ENCODE peak calls at places on chromosomes 1 and 21, in ten cellular contexts. One of them, this sample, is unnamed.

GRCh38 chr1:21537932-21538630 is 28.9 kb downstream of the ALPL start:
- DNase-seq in adrenal gland: peak
- DNase-seq in T-helper 1 cell: no peak
- DNase-seq in stimulated activated CD4-positive, alpha-beta T cell treated with anti-CD3 and anti-CD28 coated beads, Interleukin-2, amount 100 ng/mL, for 48 hours: no peak
- DNase-seq in RPMI7951: no peak
- DNase-seq in activated CD4-positive, alpha-beta T cell treated with anti-CD3 and anti-CD28 coated beads, Interleukin-2, amount 50 U/mL, for 48 hours: no peak
- DNase-seq in CMK: no peak
- DNase-seq in T47D: no peak
- DNase-seq in cardiac septum: peak
- DNase-seq in NCI-H2029 treated with DMSO at 0.1 percent for 48 hours: no peak
- DNase-seq in this sample: no peak

GRCh38 chr21:46199436-46200373 is 15.4 kb upstream of the SPATC1L start:
- DNase-seq in adrenal gland: no peak
- DNase-seq in T-helper 1 cell: no peak
- DNase-seq in stimulated activated CD4-positive, alpha-beta T cell treated with anti-CD3 and anti-CD28 coated beads, Interleukin-2, amount 100 ng/mL, for 48 hours: no peak
- DNase-seq in RPMI7951: no peak
- DNase-seq in activated CD4-positive, alpha-beta T cell treated with anti-CD3 and anti-CD28 coated beads, Interleukin-2, amount 50 U/mL, for 48 hours: no peak
- DNase-seq in CMK: no peak
- DNase-seq in T47D: no peak
- DNase-seq in cardiac septum: no peak
- DNase-seq in NCI-H2029 treated with DMSO at 0.1 percent for 48 hours: no peak
- DNase-seq in this sample: no peak

GRCh38 chr1:180976958-180977357 is 45.7 kb downstream of the STX6 start:
- DNase-seq in adrenal gland: no peak
- DNase-seq in T-helper 1 cell: no peak
- DNase-seq in stimulated activated CD4-positive, alpha-beta T cell treated with anti-CD3 and anti-CD28 coated beads, Interleukin-2, amount 100 ng/mL, for 48 hours: no peak
- DNase-seq in RPMI7951: no peak
- DNase-seq in activated CD4-positive, alpha-beta T cell treated with anti-CD3 and anti-CD28 coated beads, Interleukin-2, amount 50 U/mL, for 48 hours: no peak
- DNase-seq in CMK: no peak
- DNase-seq in T47D: no peak
- DNase-seq in cardiac septum: no peak
- DNase-seq in NCI-H2029 treated with DMSO at 0.1 percent for 48 hours: no peak
- DNase-seq in this sample: no peak

GRCh38 chr1:224082146-224082545 is 31.8 kb upstream of the FBXO28 start:
- DNase-seq in adrenal gland: no peak
- DNase-seq in T-helper 1 cell: no peak
- DNase-seq in stimulated activated CD4-positive, alpha-beta T cell treated with anti-CD3 and anti-CD28 coated beads, Interleukin-2, amount 100 ng/mL, for 48 hours: no peak
- DNase-seq in RPMI7951: peak
- DNase-seq in activated CD4-positive, alpha-beta T cell treated with anti-CD3 and anti-CD28 coated beads, Interleukin-2, amount 50 U/mL, for 48 hours: no peak
- DNase-seq in CMK: no peak
- DNase-seq in T47D: no peak
- DNase-seq in cardiac septum: no peak
- DNase-seq in NCI-H2029 treated with DMSO at 0.1 percent for 48 hours: no peak
- DNase-seq in this sample: no peak

GRCh38 chr21:34962586-34963222 is 86.4 kb downstream of the RUNX1 start:
- DNase-seq in adrenal gland: no peak
- DNase-seq in T-helper 1 cell: no peak
- DNase-seq in stimulated activated CD4-positive, alpha-beta T cell treated with anti-CD3 and anti-CD28 coated beads, Interleukin-2, amount 100 ng/mL, for 48 hours: peak
- DNase-seq in RPMI7951: no peak
- DNase-seq in activated CD4-positive, alpha-beta T cell treated with anti-CD3 and anti-CD28 coated beads, Interleukin-2, amount 50 U/mL, for 48 hours: no peak
- DNase-seq in CMK: no peak
- DNase-seq in T47D: no peak
- DNase-seq in cardiac septum: no peak
- DNase-seq in NCI-H2029 treated with DMSO at 0.1 percent for 48 hours: no peak
- DNase-seq in this sample: no peak

GRCh38 chr1:110944806-110945205 is 18.9 kb downstream of the LRIF1 start:
- DNase-seq in adrenal gland: no peak
- DNase-seq in T-helper 1 cell: no peak
- DNase-seq in stimulated activated CD4-positive, alpha-beta T cell treated with anti-CD3 and anti-CD28 coated beads, Interleukin-2, amount 100 ng/mL, for 48 hours: no peak
- DNase-seq in RPMI7951: no peak
- DNase-seq in activated CD4-positive, alpha-beta T cell treated with anti-CD3 and anti-CD28 coated beads, Interleukin-2, amount 50 U/mL, for 48 hours: no peak
- DNase-seq in CMK: no peak
- DNase-seq in T47D: no peak
- DNase-seq in cardiac septum: no peak
- DNase-seq in NCI-H2029 treated with DMSO at 0.1 percent for 48 hours: no peak
- DNase-seq in this sample: no peak

GRCh38 chr1:1053682-1054081 is 20.4 kb downstream of the RNF223 start:
- DNase-seq in adrenal gland: no peak
- DNase-seq in T-helper 1 cell: no peak
- DNase-seq in stimulated activated CD4-positive, alpha-beta T cell treated with anti-CD3 and anti-CD28 coated beads, Interleukin-2, amount 100 ng/mL, for 48 hours: no peak
- DNase-seq in RPMI7951: no peak
- DNase-seq in activated CD4-positive, alpha-beta T cell treated with anti-CD3 and anti-CD28 coated beads, Interleukin-2, amount 50 U/mL, for 48 hours: no peak
- DNase-seq in CMK: no peak
- DNase-seq in T47D: no peak
- DNase-seq in cardiac septum: no peak
- DNase-seq in NCI-H2029 treated with DMSO at 0.1 percent for 48 hours: no peak
- DNase-seq in this sample: no peak

GRCh38 chr1:183349201-183349711 is 68.9 kb downstream of the NMNAT2 start:
- DNase-seq in adrenal gland: no peak
- DNase-seq in T-helper 1 cell: no peak
- DNase-seq in stimulated activated CD4-positive, alpha-beta T cell treated with anti-CD3 and anti-CD28 coated beads, Interleukin-2, amount 100 ng/mL, for 48 hours: no peak
- DNase-seq in RPMI7951: peak
- DNase-seq in activated CD4-positive, alpha-beta T cell treated with anti-CD3 and anti-CD28 coated beads, Interleukin-2, amount 50 U/mL, for 48 hours: no peak
- DNase-seq in CMK: no peak
- DNase-seq in T47D: peak
- DNase-seq in cardiac septum: no peak
- DNase-seq in NCI-H2029 treated with DMSO at 0.1 percent for 48 hours: no peak
- DNase-seq in this sample: no peak

GRCh38 chr21:34336756-34337391 is 26.9 kb upstream of the KCNE2 start:
- DNase-seq in adrenal gland: peak
- DNase-seq in T-helper 1 cell: no peak
- DNase-seq in stimulated activated CD4-positive, alpha-beta T cell treated with anti-CD3 and anti-CD28 coated beads, Interleukin-2, amount 100 ng/mL, for 48 hours: no peak
- DNase-seq in RPMI7951: no peak
- DNase-seq in activated CD4-positive, alpha-beta T cell treated with anti-CD3 and anti-CD28 coated beads, Interleukin-2, amount 50 U/mL, for 48 hours: no peak
- DNase-seq in CMK: no peak
- DNase-seq in T47D: no peak
- DNase-seq in cardiac septum: no peak
- DNase-seq in NCI-H2029 treated with DMSO at 0.1 percent for 48 hours: no peak
- DNase-seq in this sample: no peak

GRCh38 chr1:119410977-119411376 is 4.0 kb upstream of the HSD3B2 start:
- DNase-seq in adrenal gland: no peak
- DNase-seq in T-helper 1 cell: no peak
- DNase-seq in stimulated activated CD4-positive, alpha-beta T cell treated with anti-CD3 and anti-CD28 coated beads, Interleukin-2, amount 100 ng/mL, for 48 hours: no peak
- DNase-seq in RPMI7951: no peak
- DNase-seq in activated CD4-positive, alpha-beta T cell treated with anti-CD3 and anti-CD28 coated beads, Interleukin-2, amount 50 U/mL, for 48 hours: no peak
- DNase-seq in CMK: no peak
- DNase-seq in T47D: no peak
- DNase-seq in cardiac septum: no peak
- DNase-seq in NCI-H2029 treated with DMSO at 0.1 percent for 48 hours: no peak
- DNase-seq in this sample: no peak

GRCh38 chr1:165703648-165704047 is 5.3 kb upstream of the ALDH9A1 start:
- DNase-seq in adrenal gland: no peak
- DNase-seq in T-helper 1 cell: no peak
- DNase-seq in stimulated activated CD4-positive, alpha-beta T cell treated with anti-CD3 and anti-CD28 coated beads, Interleukin-2, amount 100 ng/mL, for 48 hours: no peak
- DNase-seq in RPMI7951: peak
- DNase-seq in activated CD4-positive, alpha-beta T cell treated with anti-CD3 and anti-CD28 coated beads, Interleukin-2, amount 50 U/mL, for 48 hours: no peak
- DNase-seq in CMK: no peak
- DNase-seq in T47D: no peak
- DNase-seq in cardiac septum: no peak
- DNase-seq in NCI-H2029 treated with DMSO at 0.1 percent for 48 hours: no peak
- DNase-seq in this sample: no peak

GRCh38 chr1:183804916-183805734 is at the start of gene RGL1:
- DNase-seq in adrenal gland: peak
- DNase-seq in T-helper 1 cell: peak
- DNase-seq in stimulated activated CD4-positive, alpha-beta T cell treated with anti-CD3 and anti-CD28 coated beads, Interleukin-2, amount 100 ng/mL, for 48 hours: peak
- DNase-seq in RPMI7951: peak
- DNase-seq in activated CD4-positive, alpha-beta T cell treated with anti-CD3 and anti-CD28 coated beads, Interleukin-2, amount 50 U/mL, for 48 hours: peak
- DNase-seq in CMK: peak
- DNase-seq in T47D: peak
- DNase-seq in cardiac septum: peak
- DNase-seq in NCI-H2029 treated with DMSO at 0.1 percent for 48 hours: peak
- DNase-seq in this sample: no peak

GRCh38 chr1:24857528-24858133 is 72.4 kb downstream of the RUNX3 start:
- DNase-seq in adrenal gland: no peak
- DNase-seq in T-helper 1 cell: no peak
- DNase-seq in stimulated activated CD4-positive, alpha-beta T cell treated with anti-CD3 and anti-CD28 coated beads, Interleukin-2, amount 100 ng/mL, for 48 hours: no peak
- DNase-seq in RPMI7951: no peak
- DNase-seq in activated CD4-positive, alpha-beta T cell treated with anti-CD3 and anti-CD28 coated beads, Interleukin-2, amount 50 U/mL, for 48 hours: no peak
- DNase-seq in CMK: no peak
- DNase-seq in T47D: peak
- DNase-seq in cardiac septum: no peak
- DNase-seq in NCI-H2029 treated with DMSO at 0.1 percent for 48 hours: no peak
- DNase-seq in this sample: no peak

GRCh38 chr21:44905016-44905724 is 15.5 kb downstream of the ITGB2 start:
- DNase-seq in adrenal gland: no peak
- DNase-seq in T-helper 1 cell: no peak
- DNase-seq in stimulated activated CD4-positive, alpha-beta T cell treated with anti-CD3 and anti-CD28 coated beads, Interleukin-2, amount 100 ng/mL, for 48 hours: no peak
- DNase-seq in RPMI7951: no peak
- DNase-seq in activated CD4-positive, alpha-beta T cell treated with anti-CD3 and anti-CD28 coated beads, Interleukin-2, amount 50 U/mL, for 48 hours: no peak
- DNase-seq in CMK: no peak
- DNase-seq in T47D: no peak
- DNase-seq in cardiac septum: no peak
- DNase-seq in NCI-H2029 treated with DMSO at 0.1 percent for 48 hours: no peak
- DNase-seq in this sample: no peak

GRCh38 chr1:87327362-87328120 is 1.1 kb upstream of the LMO4 start:
- DNase-seq in adrenal gland: no peak
- DNase-seq in T-helper 1 cell: no peak
- DNase-seq in stimulated activated CD4-positive, alpha-beta T cell treated with anti-CD3 and anti-CD28 coated beads, Interleukin-2, amount 100 ng/mL, for 48 hours: no peak
- DNase-seq in RPMI7951: peak
- DNase-seq in activated CD4-positive, alpha-beta T cell treated with anti-CD3 and anti-CD28 coated beads, Interleukin-2, amount 50 U/mL, for 48 hours: no peak
- DNase-seq in CMK: no peak
- DNase-seq in T47D: no peak
- DNase-seq in cardiac septum: no peak
- DNase-seq in NCI-H2029 treated with DMSO at 0.1 percent for 48 hours: no peak
- DNase-seq in this sample: no peak

GRCh38 chr1:78274814-78275213 is 216.0 kb upstream of the PTGFR start:
- DNase-seq in adrenal gland: no peak
- DNase-seq in T-helper 1 cell: no peak
- DNase-seq in stimulated activated CD4-positive, alpha-beta T cell treated with anti-CD3 and anti-CD28 coated beads, Interleukin-2, amount 100 ng/mL, for 48 hours: no peak
- DNase-seq in RPMI7951: peak
- DNase-seq in activated CD4-positive, alpha-beta T cell treated with anti-CD3 and anti-CD28 coated beads, Interleukin-2, amount 50 U/mL, for 48 hours: no peak
- DNase-seq in CMK: no peak
- DNase-seq in T47D: no peak
- DNase-seq in cardiac septum: no peak
- DNase-seq in NCI-H2029 treated with DMSO at 0.1 percent for 48 hours: no peak
- DNase-seq in this sample: no peak

GRCh38 chr1:221891708-221892107 is 149.8 kb upstream of the DUSP10 start:
- DNase-seq in adrenal gland: no peak
- DNase-seq in T-helper 1 cell: no peak
- DNase-seq in stimulated activated CD4-positive, alpha-beta T cell treated with anti-CD3 and anti-CD28 coated beads, Interleukin-2, amount 100 ng/mL, for 48 hours: no peak
- DNase-seq in RPMI7951: peak
- DNase-seq in activated CD4-positive, alpha-beta T cell treated with anti-CD3 and anti-CD28 coated beads, Interleukin-2, amount 50 U/mL, for 48 hours: no peak
- DNase-seq in CMK: no peak
- DNase-seq in T47D: no peak
- DNase-seq in cardiac septum: no peak
- DNase-seq in NCI-H2029 treated with DMSO at 0.1 percent for 48 hours: no peak
- DNase-seq in this sample: no peak

GRCh38 chr1:179080866-179081695 is 789 bp upstream of the TOR3A start:
- DNase-seq in adrenal gland: no peak
- DNase-seq in T-helper 1 cell: peak
- DNase-seq in stimulated activated CD4-positive, alpha-beta T cell treated with anti-CD3 and anti-CD28 coated beads, Interleukin-2, amount 100 ng/mL, for 48 hours: peak
- DNase-seq in RPMI7951: no peak
- DNase-seq in activated CD4-positive, alpha-beta T cell treated with anti-CD3 and anti-CD28 coated beads, Interleukin-2, amount 50 U/mL, for 48 hours: peak
- DNase-seq in CMK: no peak
- DNase-seq in T47D: peak
- DNase-seq in cardiac septum: no peak
- DNase-seq in NCI-H2029 treated with DMSO at 0.1 percent for 48 hours: no peak
- DNase-seq in this sample: no peak

GRCh38 chr1:228487336-228488106 is at the start of gene RNF187:
- DNase-seq in adrenal gland: peak
- DNase-seq in T-helper 1 cell: peak
- DNase-seq in stimulated activated CD4-positive, alpha-beta T cell treated with anti-CD3 and anti-CD28 coated beads, Interleukin-2, amount 100 ng/mL, for 48 hours: no peak
- DNase-seq in RPMI7951: peak
- DNase-seq in activated CD4-positive, alpha-beta T cell treated with anti-CD3 and anti-CD28 coated beads, Interleukin-2, amount 50 U/mL, for 48 hours: peak
- DNase-seq in CMK: peak
- DNase-seq in T47D: no peak
- DNase-seq in cardiac septum: peak
- DNase-seq in NCI-H2029 treated with DMSO at 0.1 percent for 48 hours: no peak
- DNase-seq in this sample: no peak

GRCh38 chr21:26806734-26807372 is 38.4 kb downstream of the ADAMTS1 start:
- DNase-seq in adrenal gland: no peak
- DNase-seq in T-helper 1 cell: peak
- DNase-seq in stimulated activated CD4-positive, alpha-beta T cell treated with anti-CD3 and anti-CD28 coated beads, Interleukin-2, amount 100 ng/mL, for 48 hours: no peak
- DNase-seq in RPMI7951: peak
- DNase-seq in activated CD4-positive, alpha-beta T cell treated with anti-CD3 and anti-CD28 coated beads, Interleukin-2, amount 50 U/mL, for 48 hours: no peak
- DNase-seq in CMK: no peak
- DNase-seq in T47D: no peak
- DNase-seq in cardiac septum: no peak
- DNase-seq in NCI-H2029 treated with DMSO at 0.1 percent for 48 hours: no peak
- DNase-seq in this sample: no peak

GRCh38 chr1:238811211-238811610 is 575.2 kb upstream of the CHRM3 start:
- DNase-seq in adrenal gland: no peak
- DNase-seq in T-helper 1 cell: no peak
- DNase-seq in stimulated activated CD4-positive, alpha-beta T cell treated with anti-CD3 and anti-CD28 coated beads, Interleukin-2, amount 100 ng/mL, for 48 hours: no peak
- DNase-seq in RPMI7951: peak
- DNase-seq in activated CD4-positive, alpha-beta T cell treated with anti-CD3 and anti-CD28 coated beads, Interleukin-2, amount 50 U/mL, for 48 hours: no peak
- DNase-seq in CMK: no peak
- DNase-seq in T47D: no peak
- DNase-seq in cardiac septum: no peak
- DNase-seq in NCI-H2029 treated with DMSO at 0.1 percent for 48 hours: no peak
- DNase-seq in this sample: no peak

GRCh38 chr1:33036051-33036525 is 595 bp downstream of the AK2 start:
- DNase-seq in adrenal gland: no peak
- DNase-seq in T-helper 1 cell: no peak
- DNase-seq in stimulated activated CD4-positive, alpha-beta T cell treated with anti-CD3 and anti-CD28 coated beads, Interleukin-2, amount 100 ng/mL, for 48 hours: no peak
- DNase-seq in RPMI7951: peak
- DNase-seq in activated CD4-positive, alpha-beta T cell treated with anti-CD3 and anti-CD28 coated beads, Interleukin-2, amount 50 U/mL, for 48 hours: peak
- DNase-seq in CMK: peak
- DNase-seq in T47D: peak
- DNase-seq in cardiac septum: no peak
- DNase-seq in NCI-H2029 treated with DMSO at 0.1 percent for 48 hours: no peak
- DNase-seq in this sample: no peak

GRCh38 chr1:198620951-198621824 is 17.7 kb upstream of the PTPRC start:
- DNase-seq in adrenal gland: no peak
- DNase-seq in T-helper 1 cell: peak
- DNase-seq in stimulated activated CD4-positive, alpha-beta T cell treated with anti-CD3 and anti-CD28 coated beads, Interleukin-2, amount 100 ng/mL, for 48 hours: no peak
- DNase-seq in RPMI7951: peak
- DNase-seq in activated CD4-positive, alpha-beta T cell treated with anti-CD3 and anti-CD28 coated beads, Interleukin-2, amount 50 U/mL, for 48 hours: peak
- DNase-seq in CMK: no peak
- DNase-seq in T47D: no peak
- DNase-seq in cardiac septum: peak
- DNase-seq in NCI-H2029 treated with DMSO at 0.1 percent for 48 hours: no peak
- DNase-seq in this sample: peak

GRCh38 chr1:107123741-107124140 is 17.1 kb upstream of the NTNG1 start:
- DNase-seq in adrenal gland: no peak
- DNase-seq in T-helper 1 cell: no peak
- DNase-seq in stimulated activated CD4-positive, alpha-beta T cell treated with anti-CD3 and anti-CD28 coated beads, Interleukin-2, amount 100 ng/mL, for 48 hours: no peak
- DNase-seq in RPMI7951: no peak
- DNase-seq in activated CD4-positive, alpha-beta T cell treated with anti-CD3 and anti-CD28 coated beads, Interleukin-2, amount 50 U/mL, for 48 hours: no peak
- DNase-seq in CMK: no peak
- DNase-seq in T47D: no peak
- DNase-seq in cardiac septum: no peak
- DNase-seq in NCI-H2029 treated with DMSO at 0.1 percent for 48 hours: no peak
- DNase-seq in this sample: no peak

GRCh38 chr1:60916178-60916577 is 166.2 kb upstream of the NFIA start:
- DNase-seq in adrenal gland: no peak
- DNase-seq in T-helper 1 cell: no peak
- DNase-seq in stimulated activated CD4-positive, alpha-beta T cell treated with anti-CD3 and anti-CD28 coated beads, Interleukin-2, amount 100 ng/mL, for 48 hours: no peak
- DNase-seq in RPMI7951: no peak
- DNase-seq in activated CD4-positive, alpha-beta T cell treated with anti-CD3 and anti-CD28 coated beads, Interleukin-2, amount 50 U/mL, for 48 hours: no peak
- DNase-seq in CMK: no peak
- DNase-seq in T47D: no peak
- DNase-seq in cardiac septum: no peak
- DNase-seq in NCI-H2029 treated with DMSO at 0.1 percent for 48 hours: no peak
- DNase-seq in this sample: no peak

This sample was measured in GF-D8.